ENCODE peak calls at places on chromosomes 2 and 18, in seven cellular contexts. C is AG10803, K is lower lobe of right lung, R is left ventricle myocardium inferior, E is gastrocnemius medialis, G is body of pancreas, T is choroid plexus epithelial cell. N is an unnamed sample.

GRCh38 chr2:202932425-202933138 is 20.5 kb downstream of the CARF start:
- DNase-seq in E (no peak), K (no peak), C (peak; percentile 58), T (peak; percentile 70), G (no peak), R (no peak), N (no peak)

GRCh38 chr2:26687328-26687727 is 5.2 kb upstream of the KCNK3 start:
- DNase-seq in K (no peak), G (no peak), R (no peak), E (no peak), C (no peak), T (no peak), N (no peak)

GRCh38 chr18:39825485-39825884 is 2129.5 kb upstream of the PIK3C3 start:
- DNase-seq in R (no peak), C (no peak), K (no peak), T (peak; percentile 37), E (no peak), G (no peak), N (no peak)

GRCh38 chr2:145095641-145096435 is 575.9 kb upstream of the ZEB2 start:
- DNase-seq in G (no peak), R (no peak), E (no peak), T (peak; percentile 64), K (no peak), C (peak; percentile 89), N (no peak)

GRCh38 chr2:60818272-60818671 is 62.2 kb downstream of the PAPOLG start:
- DNase-seq in C (no peak), G (no peak), T (peak; percentile 48), K (no peak), E (no peak), R (no peak), N (peak; percentile 20)

GRCh38 chr2:96907405-96908041 is 37.6 kb upstream of the SEMA4C start:
- DNase-seq in R (peak; percentile 87), E (peak; percentile 79), C (peak; percentile 81), T (peak; percentile 39), K (peak; percentile 65), G (peak; percentile 69), N (no peak)

GRCh38 chr2:167729911-167730310 is 517.5 kb downstream of the STK39 start:
- DNase-seq in R (no peak), E (no peak), T (no peak), K (no peak), C (no peak), G (no peak), N (no peak)

GRCh38 chr2:63057249-63058148 is 6.9 kb downstream of the OTX1 start:
- DNase-seq in R (no peak), T (no peak), K (no peak), E (no peak), C (no peak), G (no peak), N (no peak)

GRCh38 chr2:233119123-233119522 is 59.0 kb downstream of the INPP5D start:
- DNase-seq in E (no peak), C (no peak), R (no peak), G (no peak), T (no peak), K (no peak), N (no peak)

GRCh38 chr18:31454066-31454708 is 6.6 kb downstream of the DSG3 start:
- DNase-seq in G (no peak), R (no peak), T (peak; percentile 79), E (no peak), C (peak; percentile 15), K (no peak), N (no peak)

GRCh38 chr2:124136110-124136509 is 111.0 kb downstream of the CNTNAP5 start:
- DNase-seq in R (no peak), G (no peak), T (no peak), E (no peak), C (no peak), K (no peak), N (no peak)

DNA sequence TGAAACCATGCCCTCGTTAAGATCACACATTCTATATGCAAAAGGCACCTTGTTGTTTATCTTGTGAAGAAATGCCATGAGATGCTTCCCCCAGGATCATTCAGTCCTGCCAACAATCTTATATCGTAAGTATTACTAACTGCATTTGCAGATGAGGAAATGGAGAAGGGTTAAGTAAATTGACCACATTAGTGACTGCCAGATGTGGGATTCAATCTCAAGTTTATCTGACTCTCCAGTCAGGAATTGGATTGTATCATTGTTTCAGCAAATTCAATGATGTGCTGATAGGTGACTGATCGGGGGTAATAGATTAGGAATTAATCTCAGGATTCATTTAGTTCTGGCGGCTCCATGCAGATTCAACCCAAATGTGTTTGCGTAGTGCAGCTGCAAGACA is 106.2 kb downstream of the CNTNAP5 start:
- DNase-seq in R (no peak), G (no peak), C (no peak), E (no peak), K (no peak), T (no peak), N (no peak)
- TF ChIP-seq CTCF in R (no peak), G (no peak), C (no peak), E (no peak), K (no peak), T (no peak), N (no peak)

GRCh38 chr2:74333896-74334586 is 9.2 kb downstream of the SLC4A5 start:
- DNase-seq in R (no peak), T (no peak), G (no peak), K (no peak), E (no peak), C (no peak), N (no peak)
- TF ChIP-seq CTCF in R (no peak), T (no peak), G (no peak), K (no peak), E (no peak), C (no peak), N (no peak)

GRCh38 chr2:164703915-164704706 is 82.8 kb upstream of the GRB14 start:
- DNase-seq in E (no peak), C (no peak), G (no peak), K (no peak), T (peak; percentile 10), R (no peak), N (no peak)
- TF ChIP-seq CTCF in E (no peak), C (no peak), G (no peak), K (no peak), T (peak; percentile 37), R (no peak), N (no peak)

DNA sequence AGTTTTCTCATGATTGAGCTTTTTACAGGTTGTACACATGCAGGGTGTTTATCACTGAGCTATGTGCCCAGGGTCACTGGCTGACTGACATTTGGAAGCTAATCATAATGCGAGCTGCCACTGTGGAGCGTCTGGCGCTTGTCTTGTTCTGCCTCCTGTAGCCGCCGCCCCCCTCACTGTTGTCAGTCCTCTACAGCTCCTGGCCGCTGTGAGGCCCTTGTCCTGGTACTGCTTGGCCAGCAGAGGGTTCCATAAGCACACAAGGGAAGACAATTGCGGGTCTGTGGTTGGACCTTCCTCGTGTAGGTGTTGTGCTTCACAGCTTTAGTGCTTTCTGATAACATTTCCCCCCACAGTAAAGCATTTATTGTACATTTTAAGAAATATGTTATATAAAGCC is 105.6 kb upstream of the LDLRAD4 start:
- DNase-seq in E (no peak), G (peak; percentile 66), K (no peak), T (peak; percentile 76), R (peak; percentile 82), C (peak; percentile 54), N (peak; percentile 72)
- TF ChIP-seq CTCF in E (peak; percentile 15), G (peak; percentile 24), K (peak; percentile 21), T (peak; percentile 77), R (peak; percentile 70), C (peak; percentile 58), N (peak; percentile 71)

DNA sequence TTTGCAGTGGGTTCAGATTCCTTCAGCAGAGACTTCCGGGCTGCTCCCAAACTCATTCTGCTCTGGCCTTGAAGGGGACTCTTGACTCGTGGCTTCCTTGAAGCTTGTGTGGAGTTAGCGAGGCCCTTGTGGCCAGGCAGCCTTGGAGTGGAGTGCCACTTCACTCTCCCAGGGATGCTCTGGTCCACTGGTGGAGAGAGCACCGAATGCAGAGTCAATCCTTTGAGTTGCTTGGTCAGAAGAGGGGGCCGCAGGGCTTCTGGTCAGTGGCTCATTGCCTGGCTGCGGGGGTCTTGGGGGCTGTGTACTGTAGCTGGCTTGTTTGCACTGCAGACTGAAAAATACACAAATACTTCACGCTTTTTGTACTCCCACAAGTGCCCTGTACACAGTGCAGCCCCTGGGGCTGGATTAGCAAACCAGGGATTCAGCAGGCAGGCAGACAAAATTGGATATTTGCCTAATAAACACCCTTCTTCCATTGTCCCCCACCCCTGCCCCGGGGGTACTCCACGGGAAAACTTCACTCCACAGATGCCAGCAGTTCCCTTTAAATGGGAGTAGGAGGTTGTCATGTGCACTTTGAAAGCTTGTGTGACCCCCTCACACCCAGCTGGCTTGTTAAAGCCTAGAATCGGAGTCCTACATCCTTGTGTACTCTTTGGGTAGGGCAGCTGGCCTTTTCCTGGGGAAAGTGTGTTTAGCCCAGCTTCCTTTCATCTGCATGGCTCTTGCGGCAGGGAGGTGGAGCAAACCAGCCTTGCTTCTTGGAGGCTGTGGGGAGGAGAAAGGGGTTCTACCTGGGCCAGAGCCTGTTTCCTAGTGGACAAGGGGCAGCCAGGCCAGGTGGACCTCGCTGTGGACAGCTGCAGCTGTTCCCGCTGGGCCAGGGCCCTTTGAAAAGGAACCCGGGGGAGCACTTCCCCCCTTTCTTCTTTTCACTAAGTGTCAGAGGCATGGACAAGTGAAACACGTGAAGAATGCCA is 3.4 kb downstream of the GLI2 start:
- DNase-seq in K (no peak), R (no peak), T (no peak), C (no peak), G (no peak), E (no peak), N (no peak)
- TF ChIP-seq CTCF in K (no peak), R (no peak), T (no peak), C (no peak), G (no peak), E (no peak), N (no peak)

GRCh38 chr2:54109848-54110247 is 5.6 kb upstream of the ACYP2 start:
- DNase-seq in C (no peak), K (no peak), E (no peak), G (no peak), R (no peak), T (no peak), N (no peak)

GRCh38 chr2:54114936-54115283 is 505 bp upstream of the ACYP2 start:
- DNase-seq in G (no peak), R (no peak), C (no peak), K (no peak), T (no peak), E (no peak), N (no peak)

GRCh38 chr2:54120950-54121349 is 5.5 kb downstream of the ACYP2 start:
- DNase-seq in K (no peak), T (no peak), G (no peak), C (no peak), R (no peak), E (no peak), N (no peak)

DNA sequence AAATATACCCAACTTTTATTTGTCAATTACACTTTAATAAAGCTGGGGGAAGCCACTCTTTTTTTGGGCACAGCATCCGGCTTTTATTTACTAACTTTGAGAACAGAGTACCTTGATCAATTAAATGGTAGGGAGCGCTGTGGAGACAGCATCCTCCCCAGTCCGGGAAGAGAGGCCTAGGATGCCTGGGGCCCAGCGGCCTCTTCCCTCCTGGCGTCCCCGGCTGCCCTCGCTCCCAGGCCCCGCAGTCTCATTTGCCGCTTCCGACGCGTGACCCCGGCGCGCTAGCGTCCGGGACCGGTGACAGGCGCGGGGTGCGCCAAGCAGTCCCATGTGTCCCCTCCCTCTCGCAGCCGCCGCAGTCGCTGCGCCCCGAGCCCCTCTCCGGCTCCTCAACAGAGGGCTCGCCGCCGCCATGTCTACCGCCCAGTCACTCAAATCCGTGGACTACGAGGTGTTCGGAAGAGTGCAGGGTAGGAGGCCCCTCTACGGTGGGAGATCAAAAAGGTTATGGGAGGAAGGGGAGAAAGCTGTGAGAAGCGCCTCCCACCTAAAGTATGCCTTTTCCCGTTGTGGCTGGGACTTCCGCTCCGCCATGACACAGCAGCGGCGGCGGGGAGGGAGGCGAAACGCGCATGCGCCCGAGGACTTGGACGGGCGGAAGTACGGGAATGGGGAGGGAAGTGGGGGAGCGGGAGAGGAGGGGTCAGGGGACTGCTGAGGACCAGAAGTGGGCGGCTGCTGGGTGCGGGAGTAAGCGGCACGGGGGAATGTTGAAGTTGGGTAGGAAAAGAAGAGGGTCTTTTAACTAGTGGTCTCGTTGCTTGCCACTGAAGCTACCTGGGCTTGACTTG is at the start of gene ACYP2:
- DNase-seq in E (peak; percentile 94), C (peak; percentile 96), K (peak; percentile 97), G (peak; percentile 96), R (peak; percentile 98), T (peak; percentile 97), N (peak; percentile 91)
- TF ChIP-seq CTCF in E (no peak), C (peak; percentile 43), K (peak; percentile 21), G (no peak), R (peak; percentile 34), T (peak; percentile 57), N (no peak)

N was measured in type B pancreatic cell.